ENCODE peak calls at places on chromosomes 1 and 21, in six cellular contexts. O is body of pancreas, I is suprapubic skin, U is H54, F is lower leg skin, K is ovary. N is an unnamed sample.

GRCh38 chr1:12047120-12047876 is 15.8 kb upstream of the TNFRSF8 start:
- DNase-seq in O (no peak), I (no peak), U (no peak), F (no peak), K (no peak), N (no peak)

GRCh38 chr1:60387175-60387574 is 313.6 kb upstream of the C1orf87 start:
- DNase-seq in O (no peak), I (no peak), U (no peak), F (no peak), K (no peak), N (no peak)

GRCh38 chr1:182217071-182217470 is 155.6 kb upstream of the ZNF648 start:
- DNase-seq in O (no peak), I (no peak), U (no peak), F (no peak), K (no peak), N (no peak)

GRCh38 chr1:20847619-20848080 is 60.5 kb upstream of the HP1BP3 start:
- DNase-seq in O (no peak), I (no peak), U (no peak), F (no peak), K (no peak), N (no peak)

GRCh38 chr1:4928186-4928585 is 273.8 kb downstream of the AJAP1 start:
- DNase-seq in O (no peak), I (no peak), U (no peak), F (no peak), K (no peak), N (no peak)

GRCh38 chr1:75731881-75732280 is 7.4 kb downstream of the ACADM start:
- DNase-seq in O (no peak), I (no peak), U (no peak), F (no peak), K (no peak), N (no peak)

GRCh38 chr1:93708734-93709481 is 27.3 kb upstream of the BCAR3 start:
- DNase-seq in O (peak; percentile 55), I (no peak), U (no peak), F (no peak), K (peak; percentile 56), N (no peak)

GRCh38 chr1:21090460-21090859 is 86.2 kb downstream of the EIF4G3 start:
- DNase-seq in O (no peak), I (no peak), U (no peak), F (no peak), K (no peak), N (no peak)

GRCh38 chr1:239718997-239719628 is 332.7 kb downstream of the CHRM3 start:
- DNase-seq in O (no peak), I (no peak), U (no peak), F (no peak), K (no peak), N (no peak)

GRCh38 chr1:188249813-188250212 is 1421.1 kb downstream of the PLA2G4A start:
- DNase-seq in O (no peak), I (no peak), U (no peak), F (no peak), K (no peak), N (no peak)

GRCh38 chr1:238647877-238648276 is 738.5 kb upstream of the CHRM3 start:
- DNase-seq in O (no peak), I (no peak), U (no peak), F (no peak), K (no peak), N (no peak)

GRCh38 chr21:46063227-46063626 is 34.7 kb upstream of the COL6A2 start:
- DNase-seq in O (no peak), I (no peak), U (no peak), F (no peak), K (no peak), N (no peak)

GRCh38 chr1:77605246-77606026 is 77.0 kb downstream of the ZZZ3 start:
- DNase-seq in O (peak; percentile 55), I (no peak), U (peak; percentile 0), F (peak; percentile 76), K (peak; percentile 20), N (no peak)

GRCh38 chr1:147579532-147580199 is 38.4 kb downstream of the BCL9 start:
- DNase-seq in O (peak; percentile 48), I (no peak), U (no peak), F (no peak), K (no peak), N (no peak)

GRCh38 chr1:46131727-46132528 is 501 bp downstream of the PIK3R3 start:
- DNase-seq in O (peak; percentile 16), I (no peak), U (no peak), F (no peak), K (peak; percentile 32), N (no peak)

GRCh38 chr21:34702341-34702807 is 33.6 kb downstream of the CLIC6 start:
- DNase-seq in O (peak; percentile 19), I (peak; percentile 88), U (no peak), F (peak; percentile 60), K (no peak), N (no peak)

GRCh38 chr21:42833439-42833815 is 45.9 kb downstream of the WDR4 start:
- DNase-seq in O (peak; percentile 39), I (peak; percentile 74), U (no peak), F (no peak), K (no peak), N (no peak)

GRCh38 chr1:230232352-230232751 is 165.3 kb downstream of the GALNT2 start:
- DNase-seq in O (no peak), I (no peak), U (no peak), F (no peak), K (no peak), N (no peak)

GRCh38 chr1:91997607-91998195 is 32.1 kb upstream of the EPHX4 start:
- DNase-seq in O (peak; percentile 31), I (no peak), U (no peak), F (no peak), K (no peak), N (no peak)

GRCh38 chr21:32698971-32699693 is 28.7 kb downstream of the SYNJ1 start:
- DNase-seq in O (no peak), I (no peak), U (no peak), F (no peak), K (no peak), N (no peak)

GRCh38 chr1:229296541-229296941 is 25.6 kb downstream of the RAB4A start:
- DNase-seq in O (no peak), I (no peak), U (no peak), F (no peak), K (no peak), N (no peak)

GRCh38 chr1:213106298-213106697 is 55.3 kb downstream of the RPS6KC1 start:
- DNase-seq in O (no peak), I (no peak), U (no peak), F (no peak), K (no peak), N (no peak)

GRCh38 chr1:195745170-195746009 is 862.9 kb downstream of the KCNT2 start:
- DNase-seq in O (no peak), I (no peak), U (no peak), F (no peak), K (no peak), N (no peak)

DNA sequence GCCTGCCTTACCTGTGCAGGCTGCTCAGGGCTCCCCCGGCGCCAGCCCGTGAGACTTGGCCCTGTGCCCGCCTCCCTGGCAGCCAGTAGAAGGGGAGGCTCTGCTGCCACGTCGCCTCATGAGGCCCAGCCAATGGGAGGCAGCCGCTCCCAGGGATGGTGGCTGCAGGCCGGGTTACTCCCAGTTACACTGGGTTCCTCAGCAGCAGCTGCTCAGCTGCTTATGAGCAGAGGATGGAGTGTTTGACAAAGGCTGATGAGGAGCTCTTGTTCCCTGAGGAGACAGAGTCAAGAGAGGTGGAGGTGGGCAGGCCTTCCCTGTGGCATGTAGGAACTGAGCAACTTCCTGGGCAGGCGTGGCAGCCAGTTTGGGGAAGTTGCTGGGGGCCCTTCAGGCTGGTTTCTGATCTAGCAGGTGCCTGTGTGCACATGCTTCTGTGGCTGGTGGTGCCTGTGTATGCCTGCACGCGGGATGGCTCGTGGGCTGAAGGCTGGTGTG is 5.6 kb downstream of the MFSD2A start:
- DNase-seq in O (peak; percentile 42), I (no peak), U (no peak), F (peak; percentile 60), K (peak; percentile 33), N (peak; percentile 54)
- TF ChIP-seq POLR2A in O (no peak), I (no peak), U (no peak), F (no peak), K (no peak), N (peak; percentile 48)

GRCh38 chr1:35537788-35538187 is 19.4 kb downstream of the KIAA0319L start:
- DNase-seq in O (no peak), I (no peak), U (no peak), F (no peak), K (no peak), N (no peak)

GRCh38 chr1:35535243-35535642 is 22.0 kb downstream of the KIAA0319L start:
- DNase-seq in O (no peak), I (no peak), U (no peak), F (no peak), K (no peak), N (no peak)

GRCh38 chr1:35536551-35537162 is 20.5 kb downstream of the KIAA0319L start:
- DNase-seq in O (no peak), I (no peak), U (no peak), F (no peak), K (no peak), N (no peak)

GRCh38 chr1:35539824-35540261 is 17.4 kb downstream of the KIAA0319L start:
- DNase-seq in O (no peak), I (no peak), U (no peak), F (no peak), K (no peak), N (no peak)

DNA sequence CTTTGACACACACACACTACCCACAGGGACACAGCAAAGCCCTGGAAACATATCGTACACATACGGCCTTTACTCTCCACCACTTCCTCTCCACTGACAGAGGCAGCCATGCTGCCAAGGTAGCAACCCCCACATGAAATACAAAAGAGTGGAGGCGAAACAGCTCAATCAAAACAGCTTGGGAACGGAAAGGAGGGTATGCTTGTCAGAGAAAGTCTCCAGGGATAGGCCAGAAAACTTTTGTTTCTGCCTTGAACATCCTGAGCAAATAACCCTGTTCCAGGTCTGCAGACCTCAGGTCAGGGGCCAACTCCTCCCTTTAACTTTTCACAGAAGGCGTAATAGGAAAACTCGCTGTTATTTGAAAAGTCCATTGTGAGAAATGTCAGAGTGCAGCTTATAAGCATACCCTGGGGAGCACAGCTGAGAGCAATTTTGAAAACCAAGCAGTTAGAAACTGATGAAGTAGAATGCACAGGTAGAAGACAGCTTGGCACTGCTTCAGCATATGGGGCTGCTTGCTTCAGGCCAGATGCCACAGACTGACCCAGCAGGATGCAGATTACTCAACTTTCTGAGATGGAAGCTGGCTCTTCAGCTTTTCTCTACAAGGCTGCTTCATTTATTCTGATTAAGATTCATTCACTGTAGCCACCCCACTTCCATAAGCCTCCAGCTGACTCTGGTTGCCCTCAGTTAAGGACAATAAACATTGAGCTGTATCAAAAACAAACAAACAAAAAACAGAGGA is 18.0 kb downstream of the KIAA0319L start:
- DNase-seq in O (no peak), I (no peak), U (no peak), F (no peak), K (no peak), N (no peak)
- TF ChIP-seq POLR2A in O (no peak), I (no peak), U (no peak), F (no peak), K (no peak), N (peak; percentile 45)

DNA sequence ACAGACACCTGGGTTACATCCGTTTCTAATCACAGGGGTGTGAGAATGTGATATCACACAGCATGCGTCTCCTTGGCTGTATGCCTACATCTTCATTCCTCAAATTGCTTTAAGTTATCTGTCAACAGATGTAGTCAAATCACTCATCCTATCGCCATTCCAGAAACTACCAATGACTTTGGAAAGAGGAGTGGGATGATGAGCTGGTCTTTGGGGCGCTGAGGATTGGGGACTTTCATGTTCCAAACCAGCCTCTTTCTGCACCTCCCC is 104.8 kb downstream of the NAV1 start:
- DNase-seq in O (no peak), I (no peak), U (no peak), F (no peak), K (no peak), N (no peak)
- TF ChIP-seq POLR2A in O (no peak), I (no peak), U (no peak), F (no peak), K (no peak), N (no peak)

GRCh38 chr1:39317910-39318633 is 113.6 kb downstream of the MACF1 start:
- DNase-seq in O (no peak), I (no peak), U (no peak), F (no peak), K (no peak), N (no peak)
- TF ChIP-seq POLR2A in O (no peak), I (no peak), U (no peak), F (no peak), K (no peak), N (no peak)

N was measured in GM12891.